ENCODE peak calls at places on chromosomes 4 and X, in eight cellular contexts. R, S, H, E, I, A, J and Y are unnamed samples.

GRCh38 chrX:11764602-11765067 is 6.6 kb downstream of the MSL3 start:
- DNase-seq in R (no peak), S (no peak), H (no peak), E (no peak), I (no peak), A (no peak), J (no peak), Y (no peak)

GRCh38 chr4:8761167-8761823 is 110.3 kb downstream of the HMX1 start:
- DNase-seq in R (peak), S (no peak), H (no peak), E (no peak), I (no peak), A (no peak), J (no peak), Y (no peak)

GRCh38 chrX:22559506-22559905 is 286.8 kb downstream of the CBLL2 start:
- DNase-seq in R (no peak), S (no peak), H (no peak), E (no peak), I (no peak), A (peak), J (no peak), Y (no peak)

GRCh38 chr4:84691170-84691691 is 108.3 kb downstream of the CDS1 start:
- DNase-seq in R (no peak), S (no peak), H (no peak), E (no peak), I (peak), A (peak), J (peak), Y (no peak)

GRCh38 chr4:17066972-17067371 is 168.5 kb upstream of the LDB2 start:
- DNase-seq in R (no peak), S (no peak), H (peak), E (no peak), I (peak), A (peak), J (peak), Y (no peak)

GRCh38 chrX:22278375-22278774 is 5.7 kb downstream of the CBLL2 start:
- DNase-seq in R (no peak), S (no peak), H (no peak), E (no peak), I (no peak), A (no peak), J (peak), Y (no peak)

GRCh38 chr4:152780267-152780811 is 585 bp downstream of the ARFIP1 start:
- DNase-seq in R (no peak), S (no peak), H (no peak), E (no peak), I (no peak), A (no peak), J (peak), Y (peak)

GRCh38 chr4:37662861-37663390 is 23.2 kb downstream of the RELL1 start:
- DNase-seq in R (peak), S (no peak), H (no peak), E (no peak), I (no peak), A (no peak), J (no peak), Y (peak)

GRCh38 chrX:57932266-57932665 is 22.0 kb upstream of the ZXDA start:
- DNase-seq in R (no peak), S (no peak), H (no peak), E (no peak), I (no peak), A (no peak), J (no peak), Y (no peak)

GRCh38 chr4:21744046-21744445 is 204.5 kb downstream of the KCNIP4 start:
- DNase-seq in R (no peak), S (no peak), H (no peak), E (no peak), I (no peak), A (no peak), J (no peak), Y (no peak)

GRCh38 chrX:153927686-153927935 is 1.5 kb upstream of the ARHGAP4 start:
- DNase-seq in R (no peak), S (no peak), H (no peak), E (no peak), I (no peak), A (no peak), J (no peak), Y (no peak)

GRCh38 chrX:3443186-3443585 is 96.7 kb upstream of the MXRA5 start:
- DNase-seq in R (no peak), S (no peak), H (no peak), E (no peak), I (no peak), A (no peak), J (no peak), Y (no peak)

GRCh38 chr4:13054410-13054970 is 429.6 kb downstream of the RAB28 start:
- DNase-seq in R (no peak), S (no peak), H (no peak), E (no peak), I (no peak), A (no peak), J (peak), Y (no peak)

GRCh38 chr4:40669504-40669903 is 39.8 kb upstream of the RBM47 start:
- DNase-seq in R (no peak), S (no peak), H (no peak), E (no peak), I (no peak), A (no peak), J (no peak), Y (no peak)

GRCh38 chr4:110865611-110866254 is 242.9 kb upstream of the PITX2 start:
- DNase-seq in R (no peak), S (no peak), H (no peak), E (no peak), I (no peak), A (peak), J (no peak), Y (no peak)

GRCh38 chr4:2370597-2371320 is 47.7 kb downstream of the ZFYVE28 start:
- DNase-seq in R (no peak), S (no peak), H (no peak), E (no peak), I (no peak), A (no peak), J (no peak), Y (no peak)

GRCh38 chr4:3419836-3420605 is 21.7 kb upstream of the HGFAC start:
- DNase-seq in R (no peak), S (no peak), H (no peak), E (no peak), I (no peak), A (no peak), J (no peak), Y (no peak)

GRCh38 chr4:170128219-170128804 is 38.6 kb upstream of the AADAT start:
- DNase-seq in R (no peak), S (no peak), H (no peak), E (no peak), I (no peak), A (no peak), J (peak), Y (no peak)

GRCh38 chr4:119721878-119722277 is 93.3 kb upstream of the PDE5A start:
- DNase-seq in R (no peak), S (no peak), H (no peak), E (no peak), I (no peak), A (no peak), J (peak), Y (no peak)

GRCh38 chr4:100206850-100207249 is 16.6 kb upstream of the DDIT4L start:
- DNase-seq in R (no peak), S (no peak), H (no peak), E (no peak), I (no peak), A (no peak), J (no peak), Y (no peak)

GRCh38 chr4:120633810-120634209 is 288.7 kb downstream of the PRDM5 start:
- DNase-seq in R (no peak), S (no peak), H (no peak), E (no peak), I (no peak), A (no peak), J (no peak), Y (no peak)

GRCh38 chr4:6633091-6633906 is 7.2 kb upstream of the MRFAP1 start:
- DNase-seq in R (peak), S (no peak), H (no peak), E (no peak), I (no peak), A (no peak), J (peak), Y (no peak)

GRCh38 chr4:4254179-4254578 is 6.2 kb upstream of the TMEM128 start:
- DNase-seq in R (no peak), S (no peak), H (no peak), E (no peak), I (no peak), A (no peak), J (no peak), Y (no peak)

GRCh38 chr4:112361181-112361791 is 64.1 kb downstream of the ALPK1 start:
- DNase-seq in R (no peak), S (no peak), H (no peak), E (no peak), I (no peak), A (peak), J (peak), Y (no peak)

GRCh38 chr4:103895876-103896465 is 176.2 kb upstream of the TACR3 start:
- DNase-seq in R (no peak), S (no peak), H (no peak), E (no peak), I (no peak), A (no peak), J (peak), Y (no peak)
- TF ChIP-seq CTCF in R (no peak), S (no peak), H (no peak), E (no peak), I (no peak), A (no peak), J (no peak), Y (no peak)

DNA sequence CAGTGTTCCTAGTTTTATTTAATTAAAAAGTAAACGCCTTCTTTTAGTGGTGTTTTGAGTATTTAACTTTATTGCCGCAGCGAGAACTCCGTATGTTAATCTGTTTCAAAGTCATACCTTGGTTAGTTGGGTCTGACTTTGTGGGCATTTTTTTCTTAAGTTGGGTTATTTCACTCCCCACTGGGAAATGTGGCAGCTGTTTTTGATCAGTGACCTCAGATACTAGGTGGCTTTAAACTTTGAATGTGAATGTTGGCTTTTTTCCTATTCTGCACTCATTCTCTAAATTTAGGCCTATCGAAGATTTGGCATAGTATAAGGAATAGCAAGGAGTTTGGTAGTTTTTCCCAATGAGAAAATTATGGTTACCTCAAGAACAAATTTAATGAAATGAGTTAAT is 85.9 kb downstream of the FIP1L1 start:
- DNase-seq in R (peak), S (no peak), H (no peak), E (no peak), I (no peak), A (no peak), J (no peak), Y (no peak)
- H3K4me3 ChIP-seq in R (no peak), S (no peak), H (no peak), E (no peak), I (no peak), A (no peak), J (no peak), Y (no peak)

DNA sequence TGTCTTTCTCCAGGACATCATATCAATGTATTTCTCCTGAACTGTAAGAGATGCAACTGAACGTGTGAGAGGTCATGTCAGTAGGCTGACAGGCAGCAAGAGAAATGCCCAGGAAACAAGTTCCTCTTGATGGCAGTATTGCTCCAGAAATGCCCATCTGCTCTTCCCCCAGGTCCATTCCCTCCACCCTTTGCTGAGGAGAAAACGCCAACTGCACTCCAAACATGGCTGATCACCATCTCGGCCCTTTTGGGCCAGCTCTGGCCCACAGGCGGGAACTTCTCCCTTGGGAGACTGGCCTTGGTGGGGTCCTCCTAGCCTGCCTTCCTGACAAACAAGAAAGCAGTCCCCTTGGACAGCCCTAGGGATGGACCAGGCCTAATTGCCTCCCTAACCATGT is 276.5 kb upstream of the AGTR2 start:
- DNase-seq in R (peak), S (no peak), H (no peak), E (no peak), I (no peak), A (peak), J (peak), Y (no peak)
- TF ChIP-seq CTCF in R (no peak), S (no peak), H (no peak), E (no peak), I (no peak), A (peak), J (peak), Y (no peak)

GRCh38 chrX:138711399-138712347 is at the start of gene FGF13:
- DNase-seq in R (peak), S (peak), H (no peak), E (no peak), I (no peak), A (peak), J (peak), Y (peak)
- H3K4me3 ChIP-seq in R (no peak), S (peak), H (peak), E (no peak), I (no peak), A (peak), J (peak), Y (peak)

DNA sequence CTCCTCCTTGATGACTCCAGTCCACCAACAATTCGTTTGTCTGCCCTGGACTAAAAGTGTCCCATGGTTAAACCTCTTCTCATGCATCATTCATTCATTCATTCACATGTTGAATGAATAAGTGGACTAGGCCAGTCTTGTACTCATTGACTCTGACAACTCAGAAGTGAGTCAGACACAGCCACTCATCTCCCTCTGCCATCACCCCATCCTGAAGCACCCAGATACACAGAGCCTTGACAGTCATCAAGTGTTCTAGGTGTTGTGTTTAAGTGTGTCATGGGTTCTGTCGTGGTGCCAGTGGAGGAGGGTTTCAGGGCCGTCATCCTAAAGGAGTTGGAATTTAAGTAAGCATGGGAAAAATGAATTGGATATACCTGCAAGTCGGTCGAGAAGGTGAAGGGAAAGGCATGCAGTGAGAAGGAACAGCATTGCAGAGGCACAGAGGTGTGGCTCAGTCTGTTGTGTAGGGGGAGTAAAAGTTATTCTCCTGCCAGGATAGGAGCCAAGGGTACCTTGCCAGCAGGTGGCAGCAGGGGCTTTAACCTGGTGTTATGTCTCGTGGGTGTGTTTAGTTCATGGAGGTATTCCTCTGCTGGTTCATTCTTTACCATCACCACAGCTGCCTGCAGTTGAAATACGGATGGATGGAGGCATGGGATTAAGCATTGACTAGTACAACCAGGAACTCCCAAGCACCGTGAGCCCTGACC is 18.3 kb downstream of the MAGED2 start:
- DNase-seq in R (no peak), S (no peak), H (no peak), E (no peak), I (no peak), A (no peak), J (peak), Y (no peak)
- TF ChIP-seq CTCF in R (no peak), S (no peak), H (no peak), E (no peak), I (no peak), A (no peak), J (no peak), Y (no peak)

DNA sequence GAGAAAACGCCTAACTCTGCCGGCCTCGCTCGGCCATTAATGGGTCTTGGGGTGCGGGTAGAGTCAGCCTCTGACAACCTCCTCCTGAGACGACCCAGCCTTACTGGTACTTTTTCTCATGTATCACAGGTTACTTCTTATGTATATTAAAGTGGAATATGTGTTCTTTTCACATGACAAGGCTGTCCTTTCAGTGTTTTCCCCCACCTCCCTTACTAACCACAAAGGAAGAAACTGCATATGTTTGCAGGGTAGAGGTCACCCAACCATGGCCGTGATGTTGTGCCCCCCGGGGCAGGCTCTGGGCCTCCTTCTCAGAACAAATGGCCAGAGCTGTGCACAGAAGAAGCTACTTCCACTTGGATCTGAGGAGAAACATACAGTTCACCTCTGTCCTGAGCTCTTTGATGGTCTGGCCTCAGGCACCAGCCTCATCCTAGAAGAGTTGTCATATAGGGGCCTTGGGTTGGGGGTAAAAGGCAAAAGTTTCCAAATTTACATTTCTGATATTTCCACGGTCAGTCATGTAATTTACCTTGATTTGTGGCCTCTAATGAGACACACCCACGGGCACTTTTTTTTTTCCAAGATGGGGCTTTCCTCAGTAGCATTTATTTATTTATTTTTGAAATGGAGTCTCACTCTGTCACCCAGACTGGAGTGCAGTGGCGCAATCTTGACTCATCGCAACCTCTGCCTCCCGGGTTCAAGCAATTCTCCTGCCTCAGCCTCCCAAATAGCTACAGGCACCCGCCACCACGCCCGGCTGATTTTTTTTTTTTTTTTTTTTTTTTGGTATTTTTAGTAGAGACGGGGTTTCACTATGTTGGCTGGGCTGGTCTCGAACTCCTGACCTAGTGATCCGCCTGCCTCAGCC is 1.9 kb downstream of the SOWAHD start:
- DNase-seq in R (no peak), S (no peak), H (no peak), E (no peak), I (no peak), A (no peak), J (no peak), Y (no peak)
- H3K4me3 ChIP-seq in R (no peak), S (no peak), H (no peak), E (no peak), I (no peak), A (no peak), J (no peak), Y (no peak)

DNA sequence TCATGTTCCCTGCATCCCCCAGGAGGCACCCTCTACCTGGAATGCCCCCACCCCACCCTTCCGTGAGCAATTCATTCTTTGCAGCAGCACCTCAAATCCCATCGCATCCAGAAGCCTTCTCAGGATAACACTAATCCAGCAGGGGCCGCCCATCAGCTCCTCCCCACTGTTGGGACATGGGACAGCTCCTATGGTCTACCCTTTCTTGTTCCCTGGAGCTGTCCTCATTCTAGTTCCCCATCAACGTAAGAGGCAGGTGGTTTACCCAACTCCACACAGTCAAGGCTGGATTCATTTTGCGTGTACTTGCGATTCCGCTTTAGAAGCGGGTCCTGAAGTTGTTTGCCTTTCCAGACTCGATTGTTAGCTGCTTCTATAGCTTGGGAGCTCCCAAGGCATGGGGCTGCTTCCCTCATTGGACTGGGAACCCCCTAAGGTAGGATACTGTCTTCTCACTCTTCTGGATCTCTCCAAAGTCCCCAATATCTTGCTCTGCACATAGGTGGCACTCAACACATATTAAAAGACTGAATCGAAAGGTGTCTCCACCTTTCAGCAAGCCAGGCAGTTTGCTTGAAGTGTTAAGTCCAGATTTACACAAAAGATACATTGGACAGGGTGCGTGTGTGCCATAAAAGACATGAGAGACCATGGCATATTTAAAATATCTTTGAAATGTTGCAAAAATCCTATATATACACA is 942 bp upstream of the APLN start:
- DNase-seq in R (peak), S (peak), H (no peak), E (no peak), I (no peak), A (no peak), J (peak), Y (no peak)
- TF ChIP-seq CTCF in R (no peak), S (no peak), H (no peak), E (no peak), I (no peak), A (no peak), J (peak), Y (no peak)

GRCh38 chrX:145532176-145532780 is 285.0 kb downstream of the SPANXN1 start:
- DNase-seq in R (no peak), S (no peak), H (no peak), E (no peak), I (no peak), A (no peak), J (no peak), Y (no peak)
- H3K4me3 ChIP-seq in R (no peak), S (no peak), H (no peak), E (no peak), I (no peak), A (no peak), J (no peak), Y (no peak)